ENCODE peak calls at places on chromosomes 2 and 18, in six cellular contexts. C, E, O, S, Y and X are unnamed samples.
A peak's percentile ranks its signal among the peaks of the same experiment; 100 is the strongest.

GRCh38 chr2:25417715-25418369 is 76.1 kb upstream of the DNMT3A start:
- DNase-seq in C (no peak), E (no peak), O (no peak), S (no peak), Y (no peak), X (no peak)

GRCh38 chr2:230234845-230235244 is 9.3 kb downstream of the SP140 start:
- DNase-seq in C (peak; percentile 6), E (no peak), O (no peak), S (no peak), Y (no peak), X (no peak)

GRCh38 chr2:215680605-215681598 is 245.0 kb upstream of the FN1 start:
- DNase-seq in C (peak; percentile 91), E (peak; percentile 45), O (no peak), S (no peak), Y (no peak), X (no peak)

GRCh38 chr2:15313657-15314056 is 247.5 kb downstream of the NBAS start:
- DNase-seq in C (peak; percentile 32), E (no peak), O (no peak), S (no peak), Y (no peak), X (no peak)

GRCh38 chr2:206408323-206409320 is 34.7 kb upstream of the ADAM23 start:
- DNase-seq in C (no peak), E (no peak), O (no peak), S (no peak), Y (no peak), X (no peak)

GRCh38 chr2:168663993-168664392 is 138.4 kb upstream of the NOSTRIN start:
- DNase-seq in C (peak; percentile 37), E (no peak), O (no peak), S (no peak), Y (no peak), X (no peak)

GRCh38 chr18:66757946-66758345 is 154.1 kb upstream of the CDH19 start:
- DNase-seq in C (no peak), E (no peak), O (no peak), S (no peak), Y (no peak), X (no peak)

GRCh38 chr2:204551464-204551863 is 6.2 kb downstream of the PARD3B start:
- DNase-seq in C (no peak), E (no peak), O (no peak), S (no peak), Y (no peak), X (no peak)

GRCh38 chr2:200944467-200945394 is 18.7 kb downstream of the ORC2 start:
- DNase-seq in C (peak; percentile 84), E (no peak), O (no peak), S (no peak), Y (no peak), X (no peak)

GRCh38 chr2:65863713-65864112 is 431.3 kb upstream of the SPRED2 start:
- DNase-seq in C (no peak), E (no peak), O (no peak), S (no peak), Y (no peak), X (no peak)

GRCh38 chr18:79801217-79801616 is 3.5 kb downstream of the KCNG2 start:
- DNase-seq in C (no peak), E (no peak), O (no peak), S (no peak), Y (no peak), X (no peak)

GRCh38 chr18:48292787-48293409 is 116.3 kb downstream of the ZBTB7C start:
- DNase-seq in C (no peak), E (no peak), O (no peak), S (no peak), Y (no peak), X (no peak)

GRCh38 chr2:186544255-186544675 is 45.6 kb upstream of the ITGAV start:
- DNase-seq in C (peak; percentile 95), E (no peak), O (no peak), S (no peak), Y (no peak), X (no peak)

GRCh38 chr2:238968616-238969394 is 120.9 kb downstream of the TWIST2 start:
- DNase-seq in C (no peak), E (no peak), O (no peak), S (no peak), Y (no peak), X (no peak)

GRCh38 chr2:47097563-47097962 is 57.5 kb downstream of the STPG4 start:
- DNase-seq in C (no peak), E (no peak), O (no peak), S (no peak), Y (no peak), X (no peak)

GRCh38 chr2:239150125-239151011 is 250.5 kb downstream of the HDAC4 start:
- DNase-seq in C (no peak), E (no peak), O (peak; percentile 54), S (peak; percentile 5), Y (no peak), X (no peak)

GRCh38 chr18:71942433-71942832 is 601.7 kb downstream of the CBLN2 start:
- DNase-seq in C (no peak), E (no peak), O (no peak), S (no peak), Y (no peak), X (no peak)

GRCh38 chr2:123958011-123958410 is 67.1 kb upstream of the CNTNAP5 start:
- DNase-seq in C (peak; percentile 46), E (no peak), O (no peak), S (no peak), Y (no peak), X (no peak)

GRCh38 chr2:60519259-60519863 is 34.1 kb downstream of the BCL11A start:
- DNase-seq in C (no peak), E (no peak), O (no peak), S (no peak), Y (no peak), X (no peak)

GRCh38 chr2:236862961-236863728 is 222.5 kb upstream of the COPS8 start:
- DNase-seq in C (peak; percentile 53), E (no peak), O (peak; percentile 43), S (no peak), Y (no peak), X (no peak)

GRCh38 chr18:55903911-55904310 is 315.9 kb upstream of the TCF4 start:
- DNase-seq in C (no peak), E (no peak), O (no peak), S (no peak), Y (no peak), X (no peak)

GRCh38 chr2:201769664-201770373 is 10.9 kb downstream of the ALS2 start:
- DNase-seq in C (no peak), E (no peak), O (no peak), S (no peak), Y (no peak), X (no peak)

GRCh38 chr18:25262920-25263319 is 89.0 kb downstream of the ZNF521 start:
- DNase-seq in C (no peak), E (no peak), O (no peak), S (no peak), Y (no peak), X (no peak)

GRCh38 chr2:177026253-177026652 is 186.3 kb upstream of the HNRNPA3 start:
- DNase-seq in C (no peak), E (no peak), O (no peak), S (no peak), Y (no peak), X (no peak)

GRCh38 chr2:177029501-177029900 is 183.1 kb upstream of the HNRNPA3 start:
- DNase-seq in C (no peak), E (no peak), O (no peak), S (no peak), Y (no peak), X (no peak)

GRCh38 chr2:177026956-177027355 is 185.6 kb upstream of the HNRNPA3 start:
- DNase-seq in C (no peak), E (no peak), O (no peak), S (no peak), Y (no peak), X (no peak)

GRCh38 chr2:177029075-177029474 is 183.5 kb upstream of the HNRNPA3 start:
- DNase-seq in C (no peak), E (no peak), O (no peak), S (no peak), Y (no peak), X (no peak)

GRCh38 chr2:177028296-177028695 is 184.3 kb upstream of the HNRNPA3 start:
- DNase-seq in C (no peak), E (no peak), O (no peak), S (no peak), Y (no peak), X (no peak)
- H3K4me1 ChIP-seq in C (no peaks in the 10 kb centered on the region), E (no peaks in the 10 kb centered on the region), O (no peaks in the 10 kb centered on the region), S (no peaks in the 10 kb centered on the region), Y (peaks cover 3% of the 10 kb centered on the region), X (no peaks in the 10 kb centered on the region)

DNA sequence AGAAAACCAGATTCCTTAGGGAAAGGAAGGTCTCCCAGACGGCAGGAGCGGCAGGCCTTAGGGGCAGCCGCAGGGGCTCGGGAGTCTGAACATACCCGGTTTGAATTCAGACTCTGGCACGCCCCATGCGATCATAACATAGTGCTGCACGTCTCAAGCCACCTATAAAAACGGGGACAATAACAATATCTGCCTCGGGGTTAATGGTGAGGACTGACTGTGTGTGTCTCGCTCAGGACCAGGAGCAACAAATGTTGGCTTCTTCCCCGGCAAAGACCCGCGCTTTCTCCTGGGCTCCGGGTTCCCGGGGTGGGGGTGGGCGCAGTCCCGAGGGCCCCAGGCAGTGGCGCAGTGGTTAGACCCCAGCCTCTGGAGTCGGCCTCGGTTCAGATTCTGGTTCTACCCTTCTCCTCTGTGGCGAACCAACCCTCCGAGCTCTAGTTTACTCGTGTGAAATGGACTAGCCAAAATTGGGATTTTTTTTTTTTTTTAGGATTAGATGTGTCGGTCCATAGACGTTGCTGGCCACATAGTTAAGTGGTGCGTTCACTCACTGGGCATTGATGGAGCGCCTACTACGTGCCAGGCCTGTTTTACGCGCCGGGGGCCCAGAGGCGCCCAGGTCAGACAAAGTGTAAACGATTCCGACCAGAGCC is 959 bp upstream of the SH3BP4 start:
- DNase-seq in C (peak; percentile 43), E (no peak), O (peak; percentile 70), S (no peak), Y (no peak), X (peak; percentile 32)
- H3K4me3 ChIP-seq in C (peak overlapping the region; percentile 95), E (no peak overlapping the region), O (peak overlapping the region; percentile 57), S (peak overlapping the region; percentile 50), Y (peak overlapping the region; percentile 79), X (peak overlapping the region; percentile 94)

DNA sequence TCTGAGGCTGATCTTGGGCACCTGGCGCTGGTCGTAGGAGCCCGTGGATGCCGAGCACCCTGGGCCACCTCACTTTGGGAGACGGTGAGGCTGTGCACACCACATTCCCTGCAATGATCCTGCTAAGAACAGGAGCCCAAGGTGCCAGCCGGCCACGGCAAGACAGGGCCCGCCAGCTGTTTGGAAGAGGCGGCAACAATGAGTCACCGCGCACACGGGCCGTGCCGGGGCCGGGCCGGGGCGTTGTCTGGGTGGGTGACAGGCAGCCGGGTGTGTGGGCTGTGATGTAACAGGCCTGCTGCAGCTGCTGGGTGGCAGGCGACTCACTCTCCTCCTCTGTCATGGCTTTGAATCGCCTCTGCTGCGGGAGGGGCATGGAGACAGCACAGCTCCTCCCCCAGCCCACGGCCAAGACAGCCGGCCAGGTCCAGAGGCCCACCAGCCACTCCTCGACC is 49.7 kb upstream of the ODC1 start:
- DNase-seq in C (peak; percentile 73), E (no peak), O (no peak), S (peak; percentile 48), Y (no peak), X (peak; percentile 45)
- H3K27ac ChIP-seq in C (no peak overlapping the region), E (no peak overlapping the region), O (no peak overlapping the region), S (no peak overlapping the region), Y (no peak overlapping the region), X (no peak overlapping the region)

GRCh38 chr2:28406276-28407096 is 13.8 kb downstream of the FOSL2 start:
- DNase-seq in C (peak; percentile 76), E (no peak), O (peak; percentile 83), S (peak; percentile 18), Y (no peak), X (peak; percentile 45)
- H3K4me1 ChIP-seq in C (no peaks in the 10 kb centered on the region), E (no peaks in the 10 kb centered on the region), O (peaks cover 52% of the 10 kb centered on the region), S (peaks cover 18% of the 10 kb centered on the region), Y (peaks cover 5% of the 10 kb centered on the region), X (no peaks in the 10 kb centered on the region)